ENCODE peak calls at places on chromosome 11, in four cellular contexts. O is HL-60, W is GM23338, I is suprapubic skin. P is an unnamed sample.

GRCh38 chr11:79026803-79027445 is 413.9 kb downstream of the TENM4 start:
- DNase-seq in O (peak), W (no peak), I (no peak), P (no peak)

GRCh38 chr11:37973926-37974325 is 1375.9 kb upstream of the RAG2 start:
- DNase-seq in O (no peak), W (no peak), I (no peak), P (no peak)

GRCh38 chr11:122167100-122167499 is 51.1 kb upstream of the BLID start:
- DNase-seq in O (no peak), W (peak), I (no peak), P (no peak)

GRCh38 chr11:77190331-77191075 is 62.5 kb downstream of the MYO7A start:
- DNase-seq in O (no peak), W (no peak), I (no peak), P (no peak)

GRCh38 chr11:3933165-3933628 is 77.7 kb downstream of the STIM1 start:
- DNase-seq in O (peak), W (no peak), I (no peak), P (no peak)

GRCh38 chr11:99693941-99694492 is 673.3 kb downstream of the CNTN5 start:
- DNase-seq in O (no peak), W (no peak), I (no peak), P (no peak)

GRCh38 chr11:34805937-34806336 is 110.2 kb downstream of the APIP start:
- DNase-seq in O (no peak), W (no peak), I (no peak), P (no peak)

GRCh38 chr11:79237676-79238075 is 203.2 kb downstream of the TENM4 start:
- DNase-seq in O (no peak), W (no peak), I (no peak), P (no peak)

DNA sequence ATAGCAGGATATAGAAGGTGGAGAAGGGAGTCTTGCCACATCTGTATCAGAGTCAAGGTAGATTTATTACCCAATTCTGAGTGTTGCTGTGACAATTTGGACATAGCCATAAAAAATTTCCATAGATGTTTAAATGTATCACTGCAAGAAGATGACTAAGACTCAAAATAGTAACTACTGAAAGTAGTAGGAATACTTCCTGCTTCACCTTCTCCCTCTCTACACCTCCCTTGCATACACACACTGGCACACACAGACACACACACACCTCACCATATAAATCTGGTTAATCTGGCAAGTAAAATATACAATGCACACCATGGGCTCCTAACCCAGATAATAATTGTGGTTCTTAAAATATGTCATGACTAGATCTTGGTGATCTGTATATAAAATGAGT is 5.2 kb upstream of the ZDHHC13 start:
- DNase-seq in O (no peak), W (no peak), I (no peak), P (no peak)
- H3K4me3 ChIP-seq in O (no peak), W (no peak), I (no peak), P (no peak)

DNA sequence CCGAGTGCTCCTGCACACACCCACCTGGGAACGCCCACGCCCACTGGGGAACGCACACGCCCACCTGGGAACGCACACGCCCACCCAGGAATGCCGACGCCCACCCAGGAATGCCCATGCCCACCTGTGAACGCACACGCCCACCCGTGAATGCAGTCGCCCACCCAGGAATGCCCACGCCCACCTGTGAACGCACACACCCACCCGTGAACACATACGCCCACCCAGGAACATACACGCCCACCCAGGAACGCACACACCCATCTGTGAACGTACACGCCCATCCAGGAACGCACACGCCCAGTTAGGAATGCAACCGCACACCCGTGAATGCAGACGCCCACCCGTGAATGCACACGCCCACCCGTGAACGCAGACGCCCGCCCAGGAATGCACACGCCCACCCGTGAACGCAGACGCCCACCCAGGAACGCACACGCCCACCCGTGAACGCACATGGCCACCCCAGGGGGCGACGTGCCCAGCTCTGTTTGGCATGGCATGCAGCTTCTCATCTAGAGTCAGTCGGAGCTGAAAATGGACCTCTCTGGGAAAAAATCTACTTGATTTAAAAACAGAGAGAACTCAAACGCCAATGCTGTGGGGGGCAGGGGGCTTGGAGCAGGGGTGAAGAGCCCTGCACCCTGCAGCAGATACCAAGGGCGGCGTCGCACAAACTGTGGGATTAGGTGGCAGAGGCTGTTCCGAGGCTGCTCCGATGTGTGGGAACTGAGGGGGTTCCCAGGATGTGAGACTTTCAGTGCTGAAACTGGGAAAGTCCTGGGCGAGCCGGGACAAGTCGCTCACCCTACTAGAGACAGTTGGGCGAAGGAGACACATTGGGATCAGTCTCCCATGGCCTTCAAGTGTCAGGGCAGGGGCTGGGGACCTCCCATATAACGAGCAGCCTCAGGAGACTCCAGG is 83.3 kb downstream of the MYEOV start:
- DNase-seq in O (no peak), W (no peak), I (peak), P (peak)
- TF ChIP-seq POLR2AphosphoS5 in O (no peak), W (no peak), I (no peak), P (no peak)

GRCh38 chr11:125062931-125063428 is at the start of gene SLC37A2:
- DNase-seq in O (peak), W (peak), I (peak), P (no peak)
- H3K4me3 ChIP-seq in O (peak), W (peak), I (peak), P (peak)

DNA sequence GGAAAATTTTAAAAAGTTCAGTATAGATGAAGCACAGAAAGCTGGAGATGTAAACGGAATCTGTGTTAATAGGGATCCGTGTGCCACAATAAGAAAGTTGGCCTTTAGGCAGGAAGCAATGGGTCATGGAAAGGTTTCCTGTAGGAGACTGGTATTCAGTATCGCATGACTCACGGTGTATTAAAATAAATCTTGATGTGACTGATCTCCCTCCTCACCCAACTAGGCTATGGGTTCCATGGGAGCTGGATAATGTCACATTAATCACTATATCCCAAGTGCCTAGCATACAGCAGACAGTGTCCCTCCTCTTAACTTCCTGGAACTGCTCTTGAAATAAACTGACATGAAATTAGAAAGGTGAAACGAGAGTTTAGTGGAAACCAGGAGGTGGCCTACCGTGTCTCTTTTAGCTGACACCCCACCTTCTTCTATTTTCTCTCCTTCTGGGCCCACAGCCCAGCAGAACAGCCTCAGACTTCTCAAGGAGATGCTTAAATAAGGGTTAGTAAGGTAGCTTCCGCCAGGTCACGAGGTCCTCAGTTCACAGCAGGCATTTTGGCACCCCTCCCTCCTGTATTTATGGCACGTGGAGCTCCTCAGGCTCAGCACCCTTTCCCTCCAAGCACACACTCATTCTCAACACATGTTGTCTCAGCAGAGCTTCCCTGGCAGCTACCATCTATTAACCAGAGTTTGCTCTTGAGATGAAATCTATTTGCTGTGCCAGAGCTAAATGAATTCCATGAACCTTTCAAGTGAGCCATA is 118.8 kb downstream of the NXPE2 start:
- DNase-seq in O (no peak), W (no peak), I (no peak), P (no peak)
- TF ChIP-seq POLR2AphosphoS5 in O (no peak), W (no peak), I (no peak), P (no peak)

GRCh38 chr11:132941024-132941646 is 591.2 kb downstream of the OPCML start:
- DNase-seq in O (no peak), W (peak), I (no peak), P (no peak)

GRCh38 chr11:132943737-132944556 is 588.4 kb downstream of the OPCML start:
- DNase-seq in O (no peak), W (peak), I (no peak), P (no peak)

GRCh38 chr11:132941761-132942160 is 590.5 kb downstream of the OPCML start:
- DNase-seq in O (no peak), W (no peak), I (no peak), P (no peak)

GRCh38 chr11:132943325-132943736 is 589.0 kb downstream of the OPCML start:
- DNase-seq in O (no peak), W (peak), I (no peak), P (no peak)

DNA sequence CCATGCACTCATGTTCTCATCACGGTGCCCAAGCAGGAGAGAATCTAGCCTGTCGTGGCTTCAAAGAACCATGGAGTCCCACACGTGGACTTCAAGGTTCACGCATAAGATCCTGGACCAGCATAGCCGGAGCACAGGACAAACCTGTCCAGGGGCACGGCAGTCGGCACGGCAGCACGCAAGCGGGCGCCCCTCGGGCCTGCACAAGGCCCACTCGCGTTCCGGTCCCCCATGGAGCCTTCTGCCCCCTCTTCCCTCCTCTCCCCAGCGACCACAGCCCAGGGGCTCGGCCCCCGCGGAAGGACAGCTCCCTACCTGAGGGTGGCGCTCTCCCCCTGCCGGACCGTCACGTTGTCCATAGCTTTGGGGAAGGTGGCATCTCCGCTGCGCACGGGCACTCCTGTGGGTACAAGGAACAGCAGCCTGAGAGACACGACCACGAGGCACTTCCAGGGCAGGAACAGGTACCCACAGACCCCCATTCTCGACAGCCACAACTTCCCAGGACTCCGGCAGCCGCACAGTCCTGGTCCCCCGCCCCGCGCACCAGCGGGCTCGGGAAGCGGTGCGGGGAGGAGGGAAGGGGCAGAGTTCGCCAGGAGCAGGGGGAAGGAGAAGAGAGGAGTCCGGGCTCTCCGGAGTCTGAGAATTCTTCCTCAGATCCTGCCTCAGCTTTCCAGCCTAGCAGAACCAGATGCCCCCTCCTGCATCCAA is 589.5 kb downstream of the OPCML start:
- DNase-seq in O (no peak), W (peak), I (no peak), P (no peak)
- H3K4me3 ChIP-seq in O (no peak), W (peak), I (peak), P (no peak)

P was measured in breast epithelium.